ENCODE peak calls at places on chromosomes 3 and 15, in five cellular contexts. F is aorta, X is H9, T is ovary, Z is right cardiac atrium. R is an unnamed sample. For H3K4me1 and H3K27me3, the result is how much of the 10 kb centered on the place peaks cover.

GRCh38 chr15:60520041-60520824 is 41.3 kb upstream of the ICE2 start:
- DNase-seq in Z (no peak), X (no peak), F (no peak), T (no peak), R (no peak)

GRCh38 chr3:186953011-186953487 is 22.7 kb downstream of the ST6GAL1 start:
- DNase-seq in Z (no peak), T (no peak), X (no peak), F (no peak), R (no peak)

GRCh38 chr15:23503546-23503945 is 56.5 kb upstream of the GOLGA6L2 start:
- DNase-seq in Z (no peak), X (no peak), T (no peak), F (no peak), R (no peak)

GRCh38 chr3:5317572-5317971 is 130.1 kb downstream of the EDEM1 start:
- DNase-seq in F (no peak), T (no peak), Z (no peak), X (no peak), R (no peak)

GRCh38 chr3:15694628-15695027 is 93.1 kb downstream of the BTD start:
- DNase-seq in T (no peak), F (no peak), Z (no peak), X (no peak), R (no peak)

GRCh38 chr3:38108649-38109579 is 28.0 kb downstream of the ACAA1 start:
- DNase-seq in T (no peak), F (peak), X (peak), Z (no peak), R (no peak)

GRCh38 chr15:70690491-70691281 is 72.7 kb downstream of the UACA start:
- DNase-seq in F (no peak), X (no peak), Z (no peak), T (no peak), R (no peak)

GRCh38 chr3:138479355-138479964 is 45.0 kb downstream of the ESYT3 start:
- DNase-seq in F (peak), T (no peak), Z (no peak), X (peak), R (peak)

GRCh38 chr3:56878046-56878445 is 76.3 kb upstream of the ARHGEF3 start:
- DNase-seq in F (no peak), T (no peak), X (no peak), Z (no peak), R (peak)

GRCh38 chr15:32125595-32125994 is 95.3 kb downstream of the CHRNA7 start:
- DNase-seq in X (no peak), F (no peak), T (no peak), Z (no peak), R (no peak)

GRCh38 chr15:32884136-32884535 is 166.3 kb downstream of the GREM1 start:
- DNase-seq in F (no peak), T (no peak), X (no peak), Z (peak), R (no peak)

GRCh38 chr3:143644370-143645089 is 203.7 kb downstream of the SLC9A9 start:
- DNase-seq in Z (peak), F (no peak), X (peak), T (no peak), R (peak)

GRCh38 chr3:157176108-157176507 is 16.2 kb upstream of the CCNL1 start:
- DNase-seq in F (no peak), Z (no peak), X (no peak), T (peak), R (no peak)

GRCh38 chr3:31911643-31912042 is 69.4 kb downstream of the OSBPL10 start:
- DNase-seq in T (no peak), X (no peak), F (no peak), Z (no peak), R (no peak)

GRCh38 chr3:113552851-113553250 is 20.5 kb downstream of the SIDT1 start:
- DNase-seq in Z (no peak), X (no peak), T (no peak), F (no peak), R (no peak)

GRCh38 chr15:80242132-80242769 is 9.8 kb downstream of the CTXND1 start:
- DNase-seq in T (no peak), F (no peak), X (peak), Z (no peak), R (peak)

GRCh38 chr3:126133606-126134005 is 46.8 kb downstream of the ALDH1L1 start:
- DNase-seq in X (peak), F (peak), T (peak), Z (no peak), R (peak)

GRCh38 chr3:50256978-50257890 is 11.7 kb upstream of the SEMA3B start:
- DNase-seq in Z (peak), F (no peak), X (peak), T (peak), R (peak)

DNA sequence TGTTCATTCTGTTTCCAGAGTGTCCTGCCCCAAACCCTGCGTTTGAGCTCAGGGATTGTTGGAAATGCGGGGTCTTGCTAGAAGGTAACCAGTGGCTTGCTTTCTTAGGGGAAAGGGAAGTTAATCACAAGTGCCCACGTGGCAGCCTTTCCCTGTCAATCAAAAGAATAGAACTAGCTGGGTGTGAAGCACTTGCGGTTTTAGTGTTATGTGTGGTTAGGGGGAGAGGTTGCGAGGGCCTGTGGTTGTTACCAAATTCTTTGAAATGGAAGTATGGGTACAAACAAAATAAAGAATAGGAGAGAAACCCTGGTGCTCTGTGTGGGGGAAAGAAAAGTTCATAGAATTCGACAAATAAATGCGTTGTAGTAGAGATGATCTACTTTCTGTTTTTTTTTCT is 67.6 kb downstream of the FNDC3B start:
- DNase-seq in Z (peak), X (no peak), T (no peak), F (no peak), R (peak)
- H3K4me1 ChIP-seq in Z (under half), X (under half), T (under half), F (under half), R (under half)

GRCh38 chr3:123353227-123353851 is 95.6 kb downstream of the ADCY5 start:
- DNase-seq in T (no peak), Z (no peak), X (no peak), F (peak), R (no peak)

GRCh38 chr3:123361019-123361418 is 87.9 kb downstream of the ADCY5 start:
- DNase-seq in T (no peak), Z (no peak), X (no peak), F (no peak), R (no peak)

GRCh38 chr3:123352134-123352554 is 96.7 kb downstream of the ADCY5 start:
- DNase-seq in Z (peak), X (no peak), T (no peak), F (peak), R (no peak)

GRCh38 chr3:123353852-123354238 is 95.0 kb downstream of the ADCY5 start:
- DNase-seq in Z (no peak), X (no peak), F (no peak), T (no peak), R (no peak)

GRCh38 chr3:123357275-123357674 is 91.6 kb downstream of the ADCY5 start:
- DNase-seq in X (no peak), T (no peak), F (no peak), Z (no peak), R (no peak)
- H3K27me3 ChIP-seq in X (under half), T (under half), F (under half), Z (under half), R (under half)

GRCh38 chr3:18064586-18064985 is 322.2 kb upstream of the TBC1D5 start:
- DNase-seq in T (no peak), X (no peak), Z (no peak), F (no peak), R (no peak)

GRCh38 chr3:18069564-18069963 is 327.1 kb upstream of the TBC1D5 start:
- DNase-seq in F (no peak), T (no peak), Z (no peak), X (no peak), R (no peak)

GRCh38 chr3:18070231-18070630 is 327.8 kb upstream of the TBC1D5 start:
- DNase-seq in X (no peak), F (no peak), Z (no peak), T (no peak), R (no peak)

GRCh38 chr3:18070944-18071343 is 328.5 kb upstream of the TBC1D5 start:
- DNase-seq in X (no peak), T (no peak), Z (no peak), F (no peak), R (no peak)

GRCh38 chr3:18066899-18067582 is 324.6 kb upstream of the TBC1D5 start:
- DNase-seq in Z (no peak), F (no peak), X (no peak), T (no peak), R (no peak)
- H3K4me1 ChIP-seq in Z (under half), F (under half), X (under half), T (under half), R (under half)

GRCh38 chr3:195761503-195762248 is 40.9 kb downstream of the MUC20 start:
- DNase-seq in T (no peak), F (peak), Z (no peak), X (no peak), R (no peak)

GRCh38 chr3:195763843-195764825 is 43.4 kb downstream of the MUC20 start:
- DNase-seq in Z (no peak), T (no peak), X (no peak), F (peak), R (no peak)

GRCh38 chr3:195762249-195762585 is 41.4 kb downstream of the MUC20 start:
- DNase-seq in T (no peak), Z (no peak), X (no peak), F (peak), R (no peak)

GRCh38 chr3:195763248-195763830 is 42.6 kb downstream of the MUC20 start:
- DNase-seq in T (no peak), X (no peak), Z (no peak), F (peak), R (no peak)

DNA sequence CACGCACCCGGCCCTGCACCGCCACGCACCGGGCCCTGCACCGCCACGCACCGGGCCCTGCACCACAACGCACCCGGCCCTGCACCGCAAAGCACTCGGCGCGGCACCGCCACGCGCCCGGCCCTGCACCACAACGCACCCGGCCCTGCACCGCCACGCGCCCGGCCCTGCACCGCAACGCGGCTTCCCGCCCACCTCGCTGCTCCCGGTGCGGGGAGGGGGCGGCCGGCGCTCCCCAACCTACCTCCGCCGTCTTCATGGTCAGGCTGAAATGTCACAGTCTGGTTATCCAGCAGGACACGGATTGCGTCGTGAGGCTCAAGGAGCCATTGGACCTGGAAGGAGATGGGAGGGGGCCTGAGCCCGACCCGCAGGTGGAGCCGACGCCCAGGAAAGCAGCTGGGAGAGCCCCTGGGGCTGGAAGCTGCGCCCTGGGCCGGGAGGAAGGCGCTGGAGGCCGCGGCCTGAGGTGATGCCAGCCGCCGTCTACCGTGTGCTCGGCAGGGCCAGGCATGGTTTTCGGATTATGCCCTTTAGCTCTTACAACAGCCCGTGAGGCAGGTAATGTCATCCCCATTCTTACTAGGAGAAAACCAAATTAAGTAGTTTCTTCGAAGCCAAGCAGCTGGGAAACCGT is 42.0 kb downstream of the MUC20 start:
- DNase-seq in Z (no peak), T (no peak), F (peak), X (no peak), R (no peak)
- H3K27me3 ChIP-seq in Z (under half), T (under half), F (under half), X (under half), R (under half)

DNA sequence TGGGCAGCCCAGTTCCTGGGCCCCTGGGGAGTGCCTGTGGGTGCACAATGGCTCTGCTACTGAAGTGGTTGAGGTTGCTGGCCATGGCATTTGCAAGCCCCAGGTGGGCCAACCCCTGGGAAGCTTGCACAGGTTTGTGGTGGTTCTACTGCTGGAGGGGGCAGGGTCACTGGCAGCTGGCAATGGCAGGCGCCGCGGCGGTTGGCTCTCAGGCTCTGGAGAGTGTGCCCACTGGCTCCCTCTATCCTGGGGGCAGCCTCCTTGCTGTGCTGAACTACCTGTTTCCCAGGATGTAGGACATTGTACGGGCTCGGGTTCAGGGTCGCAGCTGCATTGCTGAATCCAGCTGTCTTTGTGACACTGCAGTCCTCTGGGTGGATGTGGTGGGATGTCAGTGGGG is 180.2 kb upstream of the HES1 start:
- DNase-seq in X (no peak), Z (no peak), T (no peak), F (no peak), R (no peak)
- H3K4me1 ChIP-seq in X (under half), Z (under half), T (under half), F (under half), R (under half)

DNA sequence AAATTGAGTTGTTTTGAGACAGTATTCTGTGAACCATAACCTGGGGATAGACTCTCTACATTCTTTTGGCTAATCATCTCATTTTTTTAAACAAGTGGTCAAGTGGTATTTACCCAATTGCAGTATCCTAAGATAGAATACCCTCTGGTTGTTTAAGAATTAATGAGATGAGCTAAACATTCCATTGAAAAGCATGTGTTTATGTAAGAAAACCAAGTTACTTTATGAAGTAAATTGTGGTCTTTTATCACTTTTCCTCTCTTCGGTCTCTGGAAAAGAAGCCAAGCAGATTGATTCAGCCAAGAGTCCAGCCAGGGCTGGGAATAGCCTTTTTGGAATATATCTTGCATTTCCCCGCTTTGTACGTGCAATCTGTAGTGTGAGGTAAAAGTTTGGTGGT is 185.7 kb upstream of the TOPAZ1 start:
- DNase-seq in F (no peak), Z (no peak), X (no peak), T (no peak), R (no peak)
- H3K27me3 ChIP-seq in F (under half), Z (under half), X (under half), T (under half), R (under half)

DNA sequence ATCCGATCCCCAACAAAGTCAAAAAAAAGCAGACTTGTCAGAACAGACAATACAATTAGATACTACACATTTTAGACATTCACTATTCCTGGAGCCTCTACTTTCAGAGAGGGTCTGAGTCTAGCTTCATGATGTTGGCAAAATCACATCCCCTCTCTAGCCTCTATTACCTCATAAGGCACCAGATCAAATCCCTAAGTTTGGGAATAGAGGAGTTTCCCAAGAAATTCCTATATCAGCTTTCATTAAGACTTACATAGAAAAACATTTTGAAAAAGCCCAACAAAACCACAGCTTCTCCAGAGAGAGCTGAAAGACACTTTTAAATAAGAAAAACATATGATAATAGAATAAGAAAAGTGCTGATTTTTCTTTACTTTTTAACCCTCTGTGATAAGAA is 4.5 kb downstream of the TBC1D2B start:
- DNase-seq in T (no peak), F (no peak), X (no peak), Z (no peak), R (no peak)
- H3K4me1 ChIP-seq in T (under half), F (under half), X (under half), Z (under half), R (under half)

GRCh38 chr15:51737538-51738305 is at the start of gene LYSMD2:
- DNase-seq in F (peak), Z (peak), X (peak), T (peak), R (peak)

GRCh38 chr15:51736646-51737537 is 563 bp downstream of the LYSMD2 start:
- DNase-seq in T (no peak), F (peak), Z (peak), X (peak), R (peak)

GRCh38 chr15:51735611-51736010 is 1.8 kb downstream of the LYSMD2 start:
- DNase-seq in F (no peak), X (no peak), Z (no peak), T (no peak), R (no peak)

GRCh38 chr15:51736069-51736468 is 1.4 kb downstream of the LYSMD2 start:
- DNase-seq in Z (no peak), X (no peak), F (no peak), T (no peak), R (no peak)

GRCh38 chr15:51735211-51735610 is 2.2 kb downstream of the LYSMD2 start:
- DNase-seq in X (no peak), T (no peak), F (no peak), Z (no peak), R (no peak)
- H3K27me3 ChIP-seq in X (under half), T (under half), F (under half), Z (under half), R (under half)

DNA sequence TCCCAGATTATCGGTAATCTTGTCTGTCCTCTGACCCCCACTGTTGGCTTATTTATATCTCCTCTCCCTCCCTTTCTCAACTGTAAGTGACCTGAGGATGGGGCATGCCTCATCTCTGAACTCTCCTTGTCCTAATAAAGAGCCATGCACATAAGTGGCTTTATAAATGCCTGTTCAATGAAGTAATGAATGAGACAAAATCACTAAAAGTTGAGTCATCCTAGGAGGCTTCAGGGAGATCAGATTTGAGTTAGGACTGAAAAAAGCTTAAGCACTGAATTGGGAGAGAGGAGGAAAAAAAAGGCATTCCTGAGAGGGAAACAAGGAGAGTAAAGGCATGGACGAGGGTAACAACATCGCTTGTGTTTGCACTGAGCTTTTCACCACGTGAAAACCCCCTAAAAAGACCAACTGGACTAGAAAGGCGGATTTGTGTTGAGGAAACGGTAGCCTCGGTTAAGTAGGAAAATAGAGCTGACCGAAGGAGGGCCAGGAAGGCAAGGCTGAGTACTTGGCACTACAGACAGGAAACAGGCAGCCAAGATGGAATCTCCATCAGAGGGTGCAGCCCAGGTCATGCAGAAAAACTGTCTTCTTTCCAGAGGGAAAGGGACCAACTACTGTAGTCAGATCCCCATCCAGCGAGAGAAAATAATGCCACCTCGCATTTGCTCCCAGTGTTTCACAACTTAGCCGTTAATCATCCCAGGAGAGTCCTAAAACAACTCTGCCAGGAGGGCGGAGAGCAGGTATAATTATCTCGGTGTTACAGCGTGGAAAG is 77.5 kb downstream of the MYO1E start:
- DNase-seq in Z (no peak), X (no peak), F (no peak), T (no peak), R (no peak)
- H3K4me1 ChIP-seq in Z (under half), X (under half), F (under half), T (under half), R (under half)

R was measured in testis.